ENCODE peak calls at places on chromosomes 4 and X, in four cellular contexts. X is HCT116, U is SK-N-SH, G is K562. V is an unnamed sample.

GRCh38 chr4:33071552-33071951 is 2351.4 kb downstream of the PCDH7 start:
- DNase-seq in X (no peak), U (no peak), G (no peak), V (no peak)

GRCh38 chrX:18758166-18758932 is 50.9 kb downstream of the PPEF1 start:
- DNase-seq in X (no peak), U (no peak), G (no peak), V (no peak)

GRCh38 chrX:55342533-55343501 is 78.1 kb upstream of the PAGE3 start:
- DNase-seq in X (no peak), U (peak), G (peak), V (peak)

GRCh38 chr4:114535725-114536124 is 62.9 kb upstream of the UGT8 start:
- DNase-seq in X (no peak), U (no peak), G (no peak), V (no peak)

GRCh38 chr4:123599061-123599919 is 202.7 kb downstream of the SPRY1 start:
- DNase-seq in X (no peak), U (no peak), G (no peak), V (no peak)

GRCh38 chr4:155679343-155679742 is 12.7 kb downstream of the GUCY1A1 start:
- DNase-seq in X (no peak), U (no peak), G (no peak), V (no peak)

GRCh38 chrX:13658602-13659001 is 5.7 kb downstream of the TCEANC start:
- DNase-seq in X (peak), U (peak), G (peak), V (peak)

GRCh38 chrX:42398967-42399631 is 378.9 kb downstream of the PPP1R2C start:
- DNase-seq in X (no peak), U (no peak), G (no peak), V (no peak)

GRCh38 chrX:57329008-57329407 is 42.5 kb downstream of the FAAH2 start:
- DNase-seq in X (no peak), U (no peak), G (peak), V (no peak)

GRCh38 chrX:24838624-24839023 is 144.9 kb downstream of the POLA1 start:
- DNase-seq in X (no peak), U (peak), G (peak), V (no peak)

GRCh38 chr4:140645614-140646412 is 77.1 kb upstream of the UCP1 start:
- DNase-seq in X (no peak), U (no peak), G (no peak), V (no peak)

GRCh38 chr4:99855677-99856076 is 38.5 kb downstream of the LAMTOR3 start:
- DNase-seq in X (no peak), U (no peak), G (no peak), V (no peak)

GRCh38 chr4:165493359-165493758 is 114.6 kb downstream of the CPE start:
- DNase-seq in X (peak), U (peak), G (peak), V (peak)

GRCh38 chr4:76950846-76951321 is 1.3 kb downstream of the SEPTIN11 start:
- DNase-seq in X (no peak), U (peak), G (no peak), V (peak)

GRCh38 chr4:139720806-139721205 is 55.2 kb downstream of the MGST2 start:
- DNase-seq in X (no peak), U (no peak), G (no peak), V (no peak)

GRCh38 chrX:54181196-54181953 is 1.7 kb downstream of the FAM120C start:
- DNase-seq in X (no peak), U (no peak), G (no peak), V (no peak)
- TF ChIP-seq JUND in X (no peak), U (no peak), G (no peak), V (no peak)

DNA sequence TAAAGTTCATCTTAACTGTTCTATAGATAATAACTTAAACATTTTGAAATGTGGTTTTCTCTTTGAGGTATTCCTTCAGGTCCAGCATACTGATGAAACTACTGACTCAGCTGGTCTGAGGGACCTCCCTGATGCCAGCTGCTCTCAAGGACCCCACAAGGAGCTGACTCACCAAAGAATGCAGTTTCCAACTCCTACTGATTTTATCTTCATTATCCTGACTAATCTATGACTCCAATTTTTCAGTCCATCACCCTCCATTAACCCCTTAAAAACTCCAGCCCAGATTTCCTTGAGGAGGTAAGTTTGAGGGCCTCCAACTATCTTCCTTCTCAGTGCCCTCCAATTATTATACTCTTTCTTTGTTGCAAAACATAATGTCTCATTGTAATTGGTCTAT is 1.4 kb upstream of the UGT2B4 start:
- DNase-seq in X (no peak), U (no peak), G (no peak), V (no peak)
- TF ChIP-seq JUND in X (no peak), U (peak), G (no peak), V (no peak)

GRCh38 chr4:168837922-168838321 is 172.1 kb downstream of the CBR4 start:
- DNase-seq in X (no peak), U (no peak), G (no peak), V (no peak)
- TF ChIP-seq JUND in X (no peak), U (no peak), G (no peak), V (no peak)

DNA sequence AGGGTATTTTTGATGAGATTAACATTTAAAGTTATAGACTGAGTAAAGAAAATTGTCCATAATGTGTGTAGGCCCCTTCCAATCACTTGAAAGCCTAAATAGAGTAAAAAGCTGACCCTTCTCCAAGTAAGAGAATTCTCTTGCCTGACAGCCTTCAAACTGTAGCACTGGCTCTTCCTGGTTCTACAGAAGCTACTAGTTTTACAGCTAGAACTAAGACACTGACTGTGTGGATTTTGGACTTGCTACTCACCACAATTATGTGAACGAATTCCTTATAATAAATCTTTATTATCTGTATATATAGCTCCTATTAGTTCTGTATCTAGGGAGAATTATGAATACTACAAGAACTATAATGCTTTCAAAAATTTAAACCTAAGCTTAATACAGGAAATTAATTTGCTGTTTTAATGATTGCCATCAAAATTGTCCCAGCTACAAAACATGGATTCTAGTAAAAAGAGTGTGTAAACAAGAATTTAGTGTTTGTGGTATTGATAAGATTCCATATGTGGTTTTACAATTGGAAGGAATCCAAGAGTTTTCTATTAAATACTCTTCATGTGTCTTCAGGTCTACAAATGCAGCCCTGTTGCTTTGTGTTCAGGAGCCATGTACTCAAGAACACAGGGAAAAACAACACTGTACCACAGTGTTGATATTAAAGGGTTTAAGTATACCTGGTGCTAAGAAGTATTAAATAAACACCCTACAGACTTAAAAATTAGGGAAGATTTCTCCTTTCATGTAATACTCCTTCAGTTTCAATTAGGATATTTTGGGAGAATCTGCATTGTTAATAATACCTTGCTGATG is 366.5 kb downstream of the CXXC4 start:
- DNase-seq in X (no peak), U (no peak), G (no peak), V (peak)
- TF ChIP-seq JUND in X (no peak), U (no peak), G (no peak), V (no peak)

GRCh38 chr4:3387154-3387942 is 54.4 kb upstream of the HGFAC start:
- DNase-seq in X (no peak), U (no peak), G (no peak), V (no peak)
- TF ChIP-seq JUND in X (no peak), U (no peak), G (no peak), V (no peak)

DNA sequence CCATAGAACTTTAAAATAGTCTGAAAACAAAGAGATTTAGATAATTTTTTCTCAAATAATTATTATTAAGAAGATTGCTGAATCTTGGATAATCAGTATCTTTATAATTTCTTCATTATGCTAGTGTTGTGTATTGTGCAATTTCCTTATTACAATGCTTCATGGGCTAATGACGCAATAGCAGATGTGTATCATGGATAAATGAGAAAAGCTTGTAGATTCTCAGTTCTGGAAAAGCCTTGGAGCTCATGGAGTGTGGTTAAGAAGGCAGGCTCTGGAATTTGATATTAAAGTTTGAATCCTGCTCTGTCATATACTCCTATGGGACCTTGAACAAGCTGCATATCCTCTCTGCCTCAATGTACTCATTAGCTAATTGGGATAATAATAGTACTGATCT is 18.9 kb upstream of the CXCL8 start:
- DNase-seq in X (no peak), U (no peak), G (no peak), V (no peak)
- TF ChIP-seq JUND in X (no peak), U (no peak), G (no peak), V (no peak)